ENCODE peak calls at places on chromosome 11, in six cellular contexts. U, D, R, J, C and E are unnamed samples.

GRCh38 chr11:64296236-64296635 is 3.9 kb upstream of the CATSPERZ start:
- DNase-seq in R (no peak), J (no peak), U (no peak), D (no peak), C (no peak), E (no peak)

GRCh38 chr11:129298990-129299389 is 76.7 kb upstream of the BARX2 start:
- DNase-seq in R (no peak), J (no peak), U (no peak), C (no peak), D (no peak), E (no peak)

GRCh38 chr11:111336582-111337256 is 38.4 kb downstream of the POU2AF3 start:
- DNase-seq in J (no peak), C (peak), D (no peak), U (peak), R (no peak), E (no peak)

GRCh38 chr11:34859496-34859895 is 56.7 kb downstream of the APIP start:
- DNase-seq in D (no peak), U (no peak), J (no peak), R (no peak), C (no peak), E (no peak)

GRCh38 chr11:16469968-16470367 is 113.6 kb upstream of the SOX6 start:
- DNase-seq in D (no peak), R (no peak), U (no peak), J (no peak), C (no peak), E (no peak)

GRCh38 chr11:76694664-76695063 is 24.1 kb upstream of the LRRC32 start:
- DNase-seq in U (no peak), C (peak), D (peak), R (no peak), J (no peak), E (no peak)

GRCh38 chr11:102879801-102880200 is 5.0 kb upstream of the MMP12 start:
- DNase-seq in J (no peak), C (no peak), U (no peak), R (no peak), D (no peak), E (no peak)

GRCh38 chr11:116731097-116731761 is 41.6 kb downstream of the BUD13 start:
- DNase-seq in D (no peak), R (peak), C (peak), U (peak), J (no peak), E (no peak)

GRCh38 chr11:8011383-8011782 is 24.2 kb downstream of the EIF3F start:
- DNase-seq in R (no peak), C (no peak), D (no peak), J (no peak), U (no peak), E (no peak)

GRCh38 chr11:72589802-72590761 is 84.1 kb downstream of the PDE2A start:
- DNase-seq in D (no peak), U (peak), J (peak), C (peak), R (peak), E (no peak)

GRCh38 chr11:113345978-113346377 is 31.6 kb downstream of the TTC12 start:
- DNase-seq in D (no peak), R (no peak), U (no peak), C (no peak), J (no peak), E (no peak)

GRCh38 chr11:30333405-30333804 is 10.5 kb downstream of the ARL14EP start:
- DNase-seq in C (peak), J (no peak), R (peak), D (no peak), U (peak), E (no peak)

GRCh38 chr11:75325713-75326438 is 25.6 kb downstream of the ARRB1 start:
- DNase-seq in U (no peak), R (no peak), J (peak), C (peak), D (peak), E (peak)

GRCh38 chr11:37841016-37841415 is 1243.0 kb upstream of the RAG2 start:
- DNase-seq in U (no peak), J (no peak), C (peak), R (no peak), D (no peak), E (no peak)

GRCh38 chr11:123063396-123064267 is 1.7 kb upstream of the HSPA8 start:
- DNase-seq in D (no peak), C (peak), R (no peak), J (no peak), U (peak), E (no peak)

GRCh38 chr11:66559141-66559861 is 9.1 kb downstream of the CTSF start:
- DNase-seq in C (peak), J (no peak), R (no peak), U (no peak), D (no peak), E (no peak)

GRCh38 chr11:43788394-43788793 is 92.2 kb upstream of the ALKBH3 start:
- DNase-seq in D (no peak), U (no peak), C (no peak), J (no peak), R (peak), E (no peak)

GRCh38 chr11:2570211-2570811 is 125.5 kb downstream of the KCNQ1 start:
- DNase-seq in U (no peak), R (no peak), C (no peak), D (no peak), J (no peak), E (no peak)

GRCh38 chr11:129279326-129280026 is 87.4 kb upstream of the ARHGAP32 start:
- DNase-seq in R (peak), D (peak), C (peak), U (peak), J (peak), E (peak)

GRCh38 chr11:15367695-15368094 is 253.0 kb downstream of the INSC start:
- DNase-seq in U (no peak), D (no peak), J (no peak), R (no peak), C (no peak), E (no peak)

GRCh38 chr11:3136542-3137455 is 28.3 kb downstream of the OSBPL5 start:
- DNase-seq in C (no peak), R (no peak), J (no peak), D (no peak), U (no peak), E (no peak)

GRCh38 chr11:130677486-130678153 is 229.2 kb downstream of the ADAMTS15 start:
- DNase-seq in D (no peak), C (peak), J (no peak), R (peak), U (no peak), E (no peak)

GRCh38 chr11:119589011-119589410 is 140.0 kb downstream of the NECTIN1 start:
- DNase-seq in R (no peak), U (no peak), J (no peak), C (no peak), D (no peak), E (no peak)

GRCh38 chr11:72885853-72886252 is 71.6 kb downstream of the ATG16L2 start:
- DNase-seq in R (no peak), U (no peak), J (no peak), D (no peak), C (no peak), E (no peak)

GRCh38 chr11:45664376-45665205 is 831 bp downstream of the CHST1 start:
- DNase-seq in D (no peak), C (no peak), U (no peak), J (no peak), R (peak), E (no peak)

GRCh38 chr11:79028214-79028613 is 412.6 kb downstream of the TENM4 start:
- DNase-seq in R (no peak), U (no peak), J (no peak), D (no peak), C (no peak), E (no peak)

GRCh38 chr11:26230021-26230420 is 101.9 kb upstream of the ANO3 start:
- DNase-seq in R (no peak), U (no peak), D (no peak), J (no peak), C (peak), E (no peak)

GRCh38 chr11:45879803-45880685 is 5.4 kb upstream of the MAPK8IP1 start:
- DNase-seq in D (no peak), U (no peak), R (no peak), C (no peak), J (no peak), E (no peak)

GRCh38 chr11:45675646-45676045 is 10.2 kb upstream of the CHST1 start:
- DNase-seq in R (no peak), C (no peak), J (no peak), D (no peak), U (no peak), E (no peak)

GRCh38 chr11:111046291-111046690 is 199.2 kb upstream of the POU2AF2 start:
- DNase-seq in R (no peak), D (no peak), U (no peak), J (no peak), C (peak), E (no peak)